ENCODE peak calls at places on chromosomes 6 and 20, in eight cellular contexts. X is heart right ventricle; Y is tibial nerve; C is Peyer's patch; R is HCT116; A is PC-3; B is CD4-positive, alpha-beta T cell; E is lung. W is an unnamed sample.

GRCh38 chr6:169912266-169913095 is 161.1 kb downstream of the ERMARD start:
- DNase-seq in X (no peak), C (no peak), R (no peak), E (no peak), B (no peak), Y (no peak), A (no peak), W (no peak)

GRCh38 chr6:72042088-72042487 is 155.7 kb downstream of the RIMS1 start:
- DNase-seq in A (peak), R (no peak), C (no peak), E (no peak), B (no peak), Y (no peak), X (no peak), W (no peak)

GRCh38 chr6:146594495-146594894 is 4.3 kb upstream of the ADGB start:
- DNase-seq in C (no peak), E (no peak), A (no peak), B (no peak), X (no peak), Y (no peak), R (no peak), W (no peak)

GRCh38 chr6:30691208-30691872 is 556 bp upstream of the NRM start:
- DNase-seq in E (no peak), Y (no peak), R (no peak), B (no peak), X (no peak), C (no peak), A (no peak), W (no peak)

GRCh38 chr20:19828233-19828632 is 70.2 kb downstream of the RIN2 start:
- DNase-seq in R (peak), B (no peak), C (peak), X (no peak), A (peak), E (no peak), Y (no peak), W (peak)

GRCh38 chr20:56636701-56637100 is 7.6 kb downstream of the TFAP2C start:
- DNase-seq in E (no peak), A (peak), B (no peak), R (no peak), Y (no peak), C (no peak), X (no peak), W (peak)

GRCh38 chr6:86856937-86857563 is 80.3 kb upstream of the HTR1E start:
- DNase-seq in A (peak), R (peak), E (no peak), C (no peak), B (no peak), Y (no peak), X (no peak), W (peak)

GRCh38 chr6:165306955-165307354 is 2.5 kb downstream of the C6orf118 start:
- DNase-seq in A (no peak), B (no peak), E (no peak), Y (no peak), R (no peak), C (no peak), X (no peak), W (no peak)

GRCh38 chr20:35215066-35215956 is 11.2 kb upstream of the MMP24 start:
- DNase-seq in R (no peak), X (no peak), Y (no peak), C (no peak), A (peak), E (no peak), B (no peak), W (peak)

GRCh38 chr20:38218566-38218885 is 42.0 kb downstream of the KIAA1755 start:
- DNase-seq in B (no peak), A (no peak), C (no peak), R (no peak), E (no peak), Y (no peak), X (no peak), W (no peak)

GRCh38 chr6:91317247-91317646 is 730.4 kb upstream of the MAP3K7 start:
- DNase-seq in E (no peak), R (no peak), B (no peak), Y (no peak), X (no peak), C (no peak), A (peak), W (no peak)

GRCh38 chr6:114581293-114581692 is 238.5 kb upstream of the HS3ST5 start:
- DNase-seq in X (no peak), E (no peak), C (no peak), Y (no peak), A (peak), B (no peak), R (no peak), W (no peak)

GRCh38 chr20:32493356-32493755 is 91.8 kb downstream of the NOL4L start:
- DNase-seq in A (no peak), E (no peak), Y (no peak), R (no peak), C (no peak), X (no peak), B (no peak), W (no peak)

GRCh38 chr6:53924821-53925422 is 130.1 kb downstream of the LRRC1 start:
- DNase-seq in R (no peak), X (no peak), C (no peak), Y (no peak), E (no peak), B (no peak), A (no peak), W (no peak)

GRCh38 chr6:46023216-46023915 is 7.7 kb upstream of the CLIC5 start:
- DNase-seq in Y (peak), E (no peak), A (no peak), B (no peak), X (no peak), C (no peak), R (no peak), W (no peak)

GRCh38 chr20:23132930-23133559 is 46.9 kb upstream of the CD93 start:
- DNase-seq in A (no peak), E (no peak), B (no peak), R (no peak), Y (no peak), C (no peak), X (peak), W (no peak)

GRCh38 chr20:46089076-46089337 is 755 bp downstream of the NCOA5 start:
- DNase-seq in X (no peak), C (no peak), E (no peak), A (no peak), Y (no peak), B (no peak), R (no peak), W (peak)

GRCh38 chr6:108395297-108395696 is 100.4 kb downstream of the AFG1L start:
- DNase-seq in B (no peak), R (no peak), C (no peak), E (no peak), X (no peak), A (peak), Y (no peak), W (no peak)

GRCh38 chr6:21985904-21986303 is 310.9 kb downstream of the PRL start:
- DNase-seq in C (no peak), Y (no peak), B (no peak), R (no peak), E (no peak), X (no peak), A (no peak), W (no peak)

GRCh38 chr6:593139-593906 is 63.6 kb downstream of the HUS1B start:
- DNase-seq in C (peak), A (peak), X (no peak), E (peak), B (peak), R (peak), Y (peak), W (peak)

GRCh38 chr20:57514273-57514751 is 10.6 kb downstream of the CTCFL start:
- DNase-seq in R (peak), Y (peak), X (peak), B (peak), E (peak), C (peak), A (peak), W (peak)

GRCh38 chr6:158619922-158620801 is 24.4 kb downstream of the DYNLT1 start:
- DNase-seq in C (no peak), E (no peak), Y (no peak), R (no peak), B (no peak), A (no peak), X (no peak), W (no peak)

GRCh38 chr6:46437671-46438221 is 53.5 kb downstream of the RCAN2 start:
- DNase-seq in C (no peak), Y (no peak), B (no peak), A (no peak), E (no peak), R (no peak), X (no peak), W (no peak)

GRCh38 chr6:98627129-98627775 is 207.1 kb upstream of the POU3F2 start:
- DNase-seq in B (no peak), X (no peak), E (no peak), A (no peak), Y (no peak), R (no peak), C (no peak), W (no peak)

GRCh38 chr6:137728386-137729349 is 138.4 kb upstream of the TNFAIP3 start:
- DNase-seq in C (no peak), E (peak), R (no peak), Y (no peak), X (no peak), A (peak), B (no peak), W (peak)

GRCh38 chr20:22333885-22334545 is 250.4 kb downstream of the FOXA2 start:
- DNase-seq in X (peak), E (peak), R (peak), C (peak), A (peak), B (no peak), Y (peak), W (peak)

GRCh38 chr20:34215711-34216381 is 25.4 kb upstream of the ASIP start:
- DNase-seq in X (peak), B (peak), A (peak), E (peak), C (peak), R (peak), Y (peak), W (peak)

GRCh38 chr6:76671751-76672150 is 599.3 kb upstream of the IMPG1 start:
- DNase-seq in E (no peak), A (no peak), Y (no peak), C (no peak), X (no peak), R (no peak), B (no peak), W (no peak)

GRCh38 chr20:32964575-32964974 is 39.7 kb downstream of the SUN5 start:
- DNase-seq in Y (no peak), R (no peak), C (no peak), A (no peak), X (no peak), B (no peak), E (no peak), W (no peak)

GRCh38 chr20:63625771-63626423 is 1.0 kb downstream of the GMEB2 start:
- DNase-seq in E (no peak), B (no peak), A (peak), X (peak), Y (no peak), R (no peak), C (no peak), W (no peak)

GRCh38 chr20:41118632-41119031 is 18.7 kb upstream of the PLCG1 start:
- DNase-seq in Y (no peak), R (no peak), A (peak), X (no peak), E (no peak), C (no peak), B (no peak), W (no peak)

GRCh38 chr6:56046576-56046975 is 171.2 kb upstream of the BMP5 start:
- DNase-seq in B (no peak), A (peak), E (peak), R (no peak), X (peak), Y (peak), C (no peak), W (no peak)

GRCh38 chr6:124002377-124003081 is 198.9 kb downstream of the NKAIN2 start:
- DNase-seq in C (no peak), X (no peak), E (no peak), A (no peak), R (no peak), Y (no peak), B (no peak), W (no peak)

GRCh38 chr6:52230685-52231084 is 13.6 kb downstream of the IL17F start:
- DNase-seq in C (no peak), X (no peak), R (no peak), A (no peak), Y (no peak), B (no peak), E (no peak), W (no peak)

GRCh38 chr6:125945378-125946141 is 11.0 kb upstream of the HINT3 start:
- DNase-seq in R (no peak), X (no peak), B (no peak), A (no peak), C (no peak), Y (no peak), E (no peak), W (no peak)

GRCh38 chr6:157608221-157609075 is 214.6 kb upstream of the SNX9 start:
- DNase-seq in E (no peak), B (no peak), R (no peak), X (no peak), C (no peak), Y (no peak), A (no peak), W (no peak)

GRCh38 chr20:22744341-22745193 is 160.2 kb upstream of the FOXA2 start:
- DNase-seq in A (peak), R (no peak), B (no peak), C (no peak), E (no peak), Y (no peak), X (no peak), W (peak)

GRCh38 chr6:135372758-135373157 is 124.8 kb downstream of the AHI1 start:
- DNase-seq in R (no peak), B (no peak), E (no peak), Y (no peak), X (no peak), A (no peak), C (no peak), W (no peak)

GRCh38 chr6:164579035-164579434 is 730.4 kb downstream of the C6orf118 start:
- DNase-seq in Y (no peak), X (no peak), E (no peak), A (no peak), R (no peak), B (no peak), C (no peak), W (no peak)

GRCh38 chr20:1926237-1926636 is 31.0 kb downstream of the SIRPA start:
- DNase-seq in E (no peak), X (no peak), Y (no peak), B (no peak), R (no peak), A (no peak), C (no peak), W (no peak)
- H3K27ac ChIP-seq in E (no peak), X (no peak), Y (no peak), B (no peak), R (no peak), A (no peak), C (no peak), W (peak)

GRCh38 chr20:60365063-60365640 is 406.9 kb downstream of the CDH26 start:
- DNase-seq in A (no peak), X (no peak), E (no peak), B (no peak), Y (no peak), C (no peak), R (no peak), W (no peak)
- TF ChIP-seq CTCF in A (no peak), X (no peak), E (no peak), B (no peak), Y (no peak), C (no peak), R (no peak), W (no peak)

GRCh38 chr6:33431880-33432541 is 12.1 kb downstream of the SYNGAP1 start:
- DNase-seq in B (no peak), E (no peak), R (no peak), X (no peak), C (peak), Y (no peak), A (no peak), W (no peak)

GRCh38 chr6:33433001-33433559 is 13.2 kb downstream of the SYNGAP1 start:
- DNase-seq in Y (no peak), X (no peak), A (no peak), C (no peak), E (no peak), R (no peak), B (no peak), W (no peak)

GRCh38 chr6:33430991-33431879 is 11.4 kb downstream of the SYNGAP1 start:
- DNase-seq in R (no peak), A (no peak), E (peak), B (peak), X (peak), Y (no peak), C (peak), W (peak)

GRCh38 chr6:33432546-33432945 is 12.7 kb downstream of the SYNGAP1 start:
- DNase-seq in B (no peak), A (no peak), Y (no peak), E (no peak), X (no peak), C (no peak), R (no peak), W (no peak)

GRCh38 chr6:33433560-33434191 is 13.8 kb downstream of the SYNGAP1 start:
- DNase-seq in E (no peak), X (no peak), Y (no peak), A (no peak), R (no peak), B (no peak), C (no peak), W (no peak)
- H3K27ac ChIP-seq in E (no peak), X (peak), Y (no peak), A (no peak), R (no peak), B (no peak), C (no peak), W (peak)

GRCh38 chr20:9958693-9959092 is 76.1 kb upstream of the ANKEF1 start:
- DNase-seq in C (no peak), R (no peak), A (no peak), E (no peak), Y (no peak), B (no peak), X (no peak), W (no peak)

GRCh38 chr20:9966966-9967365 is 67.8 kb upstream of the ANKEF1 start:
- DNase-seq in E (no peak), Y (no peak), X (no peak), R (no peak), C (no peak), A (peak), B (no peak), W (peak)

GRCh38 chr20:9963029-9963428 is 71.8 kb upstream of the ANKEF1 start:
- DNase-seq in B (no peak), X (no peak), A (no peak), Y (no peak), C (no peak), E (no peak), R (no peak), W (no peak)
- TF ChIP-seq CTCF in B (no peak), X (no peak), A (no peak), Y (no peak), C (no peak), E (no peak), R (no peak), W (no peak)

DNA sequence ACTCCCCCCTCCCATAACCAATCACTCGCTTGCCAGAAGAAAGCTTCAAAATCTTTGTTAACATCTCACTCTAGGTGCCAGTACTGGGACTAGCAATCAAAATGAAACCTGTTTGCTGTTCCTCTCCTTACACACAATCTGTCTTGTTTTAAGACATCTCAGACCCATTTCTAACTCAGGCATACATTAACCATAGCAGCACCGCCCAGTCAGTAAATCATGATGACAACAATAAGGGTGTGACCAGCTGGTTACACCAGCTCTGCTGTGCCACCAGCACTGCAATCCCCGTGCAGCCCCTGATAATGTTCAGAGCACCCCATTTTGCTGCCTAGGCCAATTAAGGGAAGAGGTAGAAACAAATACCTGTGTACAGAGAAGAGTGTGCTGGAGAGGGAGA is 185.2 kb upstream of the TAB2 start:
- DNase-seq in X (no peak), A (no peak), R (no peak), Y (no peak), C (no peak), B (no peak), E (no peak), W (no peak)
- H3K27ac ChIP-seq in X (no peak), A (no peak), R (no peak), Y (no peak), C (no peak), B (no peak), E (no peak), W (no peak)

DNA sequence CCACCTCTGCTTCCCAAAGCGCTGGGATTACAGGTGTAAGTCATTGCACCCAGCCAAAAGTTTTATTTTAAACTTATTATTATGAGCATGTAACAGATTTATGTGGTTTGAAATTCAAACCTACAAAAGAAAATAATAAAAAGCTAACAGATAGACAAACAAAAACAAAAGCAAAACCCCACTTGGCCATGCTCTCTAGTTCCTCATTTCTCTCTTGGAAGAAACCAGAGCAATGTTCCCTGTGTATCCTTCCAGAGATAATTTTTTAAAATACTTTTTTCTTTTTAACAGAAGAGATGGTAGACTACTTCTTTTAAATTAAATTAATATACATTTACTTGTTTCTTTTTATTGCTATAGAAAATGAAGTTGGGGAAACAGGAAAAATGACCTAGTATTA is 28.0 kb upstream of the SLC17A3 start:
- DNase-seq in X (no peak), C (no peak), B (no peak), R (no peak), A (no peak), Y (no peak), E (no peak), W (no peak)
- TF ChIP-seq CTCF in X (no peak), C (no peak), B (no peak), R (no peak), A (no peak), Y (no peak), E (no peak), W (no peak)

GRCh38 chr20:58869662-58870227 is 17.2 kb downstream of the GNAS start:
- DNase-seq in Y (no peak), E (no peak), A (no peak), C (no peak), R (no peak), X (no peak), B (no peak), W (no peak)

GRCh38 chr20:58870293-58871014 is 17.9 kb downstream of the GNAS start:
- DNase-seq in B (peak), R (no peak), X (peak), Y (no peak), A (peak), C (peak), E (peak), W (peak)

GRCh38 chr20:58864346-58864745 is 11.8 kb downstream of the GNAS start:
- DNase-seq in X (no peak), E (no peak), Y (no peak), C (no peak), B (no peak), A (peak), R (no peak), W (no peak)

GRCh38 chr20:58868795-58869194 is 16.3 kb downstream of the GNAS start:
- DNase-seq in Y (no peak), X (no peak), E (no peak), C (no peak), B (no peak), R (no peak), A (no peak), W (peak)

DNA sequence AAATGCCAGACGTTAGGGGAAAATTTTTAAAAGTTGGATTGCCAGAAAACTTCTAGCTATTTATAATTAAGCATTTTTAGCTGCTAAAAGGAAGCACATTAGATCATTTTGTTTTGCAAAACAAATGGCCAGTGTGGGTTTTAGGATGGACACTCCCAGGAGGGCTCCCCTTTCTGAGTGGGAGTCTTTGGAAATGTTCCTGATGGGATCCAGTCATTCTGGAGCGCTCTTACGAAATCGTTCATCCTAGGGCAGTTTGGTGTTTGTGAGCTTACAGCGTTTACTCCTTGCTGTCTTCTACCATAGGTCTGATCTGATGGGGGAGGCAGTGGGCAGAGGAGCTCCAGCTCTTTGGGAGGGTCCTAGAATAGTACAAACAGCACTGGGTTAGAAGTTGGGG is 14.7 kb downstream of the GNAS start:
- DNase-seq in Y (no peak), R (no peak), C (no peak), A (no peak), B (no peak), E (no peak), X (no peak), W (no peak)
- H3K27ac ChIP-seq in Y (no peak), R (no peak), C (no peak), A (no peak), B (no peak), E (no peak), X (no peak), W (no peak)

W was measured in RWPE1.